ENCODE peak calls at places on chromosomes 5 and 9, in eight cellular contexts. B is CD4-positive, alpha-beta T cell; F is AG04450; Z is GM12878; R is effector memory CD4-positive, alpha-beta T cell; D is astrocyte; S is IMR-90; M is right atrium auricular region. W is an unnamed sample. For H3K27me3, the result is how much of the 10 kb centered on the place peaks cover.

GRCh38 chr9:133813749-133814585 is 75.8 kb upstream of the SARDH start:
- DNase-seq in M (peak), Z (no peak), B (no peak), R (no peak), S (peak), D (no peak), F (no peak), W (peak)

GRCh38 chr9:89274838-89275237 is 36.2 kb upstream of the CKS2 start:
- DNase-seq in R (no peak), F (peak), D (peak), Z (no peak), S (peak), M (no peak), B (no peak), W (no peak)

GRCh38 chr5:65919773-65920172 is 6.6 kb upstream of the ERBIN start:
- DNase-seq in B (no peak), R (no peak), F (no peak), M (no peak), S (peak), D (no peak), Z (no peak), W (no peak)

GRCh38 chr5:137735531-137736284 is at the start of gene KLHL3:
- DNase-seq in B (peak), Z (no peak), S (peak), M (peak), R (no peak), D (peak), F (no peak), W (peak)

GRCh38 chr5:131368866-131369265 is 105.0 kb downstream of the CDC42SE2 start:
- DNase-seq in M (no peak), F (no peak), S (no peak), R (no peak), D (no peak), B (no peak), Z (no peak), W (no peak)

GRCh38 chr9:93097496-93098205 is 1.6 kb downstream of the CARD19 start:
- DNase-seq in Z (no peak), S (peak), F (no peak), B (no peak), M (no peak), D (no peak), R (no peak), W (no peak)

GRCh38 chr5:54304031-54304430 is 6.3 kb downstream of the ARL15 start:
- DNase-seq in D (no peak), R (no peak), S (no peak), Z (no peak), B (no peak), M (no peak), F (no peak), W (no peak)

GRCh38 chr5:151469992-151470391 is 22.6 kb downstream of the SLC36A1 start:
- DNase-seq in B (no peak), F (no peak), D (no peak), S (no peak), R (no peak), Z (no peak), M (no peak), W (no peak)

GRCh38 chr5:50744761-50745160 is 78.3 kb downstream of the PARP8 start:
- DNase-seq in B (no peak), D (peak), M (no peak), F (peak), Z (peak), R (no peak), S (peak), W (no peak)

GRCh38 chr5:93581738-93582414 is 857 bp upstream of the NR2F1-AS1 start:
- DNase-seq in S (peak), M (no peak), Z (no peak), R (no peak), D (peak), F (peak), B (no peak), W (no peak)

GRCh38 chr5:15902050-15902449 is 277.5 kb downstream of the MARCHF11 start:
- DNase-seq in Z (no peak), B (no peak), M (no peak), S (no peak), D (no peak), R (no peak), F (no peak), W (no peak)

GRCh38 chr9:125966959-125967711 is 220.0 kb downstream of the PBX3 start:
- DNase-seq in D (no peak), B (no peak), F (no peak), M (no peak), R (no peak), S (no peak), Z (no peak), W (no peak)

GRCh38 chr5:54492196-54492595 is 25.4 kb upstream of the SNX18 start:
- DNase-seq in B (no peak), M (no peak), F (no peak), D (peak), S (no peak), R (no peak), Z (no peak), W (no peak)

GRCh38 chr9:14096182-14096922 is 217.6 kb downstream of the NFIB start:
- DNase-seq in M (no peak), B (no peak), R (no peak), S (peak), Z (no peak), D (peak), F (no peak), W (no peak)

GRCh38 chr5:1030801-1031271 is 22.2 kb downstream of the NKD2 start:
- DNase-seq in Z (no peak), S (no peak), F (no peak), M (no peak), B (no peak), D (no peak), R (no peak), W (no peak)

GRCh38 chr5:151703227-151703626 is 16.5 kb upstream of the SPARC start:
- DNase-seq in D (no peak), R (no peak), F (no peak), B (no peak), Z (peak), M (no peak), S (no peak), W (no peak)

GRCh38 chr9:93645921-93646639 is 69.7 kb downstream of the PHF2 start:
- DNase-seq in S (no peak), R (no peak), Z (no peak), B (no peak), F (no peak), M (no peak), D (no peak), W (no peak)

GRCh38 chr9:27383524-27383923 is 86.6 kb upstream of the EQTN start:
- DNase-seq in M (no peak), S (no peak), R (no peak), B (no peak), D (no peak), F (no peak), Z (no peak), W (no peak)

GRCh38 chr9:35792044-35792813 is 838 bp downstream of the NPR2 start:
- DNase-seq in R (no peak), M (no peak), F (no peak), D (no peak), B (no peak), Z (no peak), S (no peak), W (no peak)

GRCh38 chr5:80481019-80481893 is 6.6 kb upstream of the FAM151B start:
- DNase-seq in M (no peak), Z (peak), S (peak), F (no peak), D (peak), R (no peak), B (no peak), W (no peak)

GRCh38 chr5:61724102-61724501 is 392.0 kb downstream of the ZSWIM6 start:
- DNase-seq in Z (no peak), S (no peak), B (no peak), D (no peak), R (no peak), F (no peak), M (no peak), W (no peak)

GRCh38 chr5:36724429-36725332 is 118.3 kb downstream of the SLC1A3 start:
- DNase-seq in R (no peak), F (no peak), D (no peak), M (no peak), Z (peak), S (no peak), B (no peak), W (peak)

GRCh38 chr5:2019716-2020115 is 137.0 kb upstream of the IRX4 start:
- DNase-seq in F (no peak), S (no peak), M (no peak), R (no peak), B (no peak), Z (no peak), D (no peak), W (no peak)

GRCh38 chr9:98882569-98882923 is 61.2 kb upstream of the COL15A1 start:
- DNase-seq in R (no peak), D (no peak), M (no peak), B (no peak), S (no peak), Z (no peak), F (no peak), W (no peak)

GRCh38 chr9:98892296-98892695 is 51.4 kb upstream of the COL15A1 start:
- DNase-seq in F (peak), S (peak), Z (no peak), D (peak), M (no peak), B (no peak), R (no peak), W (no peak)

GRCh38 chr5:108258001-108258400 is 123.9 kb downstream of the FBXL17 start:
- DNase-seq in S (peak), M (no peak), D (peak), B (no peak), R (no peak), F (no peak), Z (no peak), W (no peak)

GRCh38 chr9:116737137-116737546 is 50.0 kb downstream of the TRIM32 start:
- DNase-seq in F (peak), D (peak), S (peak), Z (peak), B (peak), M (peak), R (no peak), W (peak)

GRCh38 chr5:54876-55569 is 36.9 kb upstream of the PLEKHG4B start:
- DNase-seq in M (no peak), S (no peak), D (no peak), F (no peak), B (no peak), Z (no peak), R (no peak), W (no peak)

GRCh38 chr5:142779163-142779562 is 9.0 kb downstream of the ARHGAP26 start:
- DNase-seq in D (peak), Z (no peak), S (no peak), R (no peak), F (no peak), B (no peak), M (no peak), W (peak)

GRCh38 chr9:131500939-131501541 is 1.7 kb upstream of the POMT1 start:
- DNase-seq in B (peak), D (peak), M (no peak), Z (no peak), R (peak), F (peak), S (peak), W (no peak)

GRCh38 chr5:151523335-151523734 is 67.8 kb downstream of the FAT2 start:
- DNase-seq in D (peak), B (peak), F (no peak), Z (no peak), M (no peak), R (peak), S (peak), W (no peak)

GRCh38 chr9:96164268-96164683 is 137.7 kb downstream of the HSD17B3 start:
- DNase-seq in Z (no peak), S (no peak), M (no peak), D (no peak), B (no peak), F (no peak), R (no peak), W (no peak)
- H3K27ac ChIP-seq in Z (no peak), S (no peak), M (no peak), D (no peak), B (no peak), F (no peak), R (no peak), W (no peak)

GRCh38 chr5:32770444-32770843 is 59.3 kb downstream of the NPR3 start:
- DNase-seq in D (no peak), B (no peak), F (no peak), R (no peak), S (no peak), M (no peak), Z (no peak), W (no peak)
- H3K27me3 ChIP-seq in D (under half), B (under half), F (under half), R (under half), S (under half), M (under half), Z (under half), W (under half)

GRCh38 chr9:38000735-38001134 is 68.3 kb downstream of the SHB start:
- DNase-seq in Z (peak), S (no peak), B (no peak), F (no peak), D (no peak), R (no peak), M (no peak), W (no peak)
- H3K27ac ChIP-seq in Z (no peak), S (no peak), B (no peak), F (no peak), D (no peak), R (no peak), M (no peak), W (no peak)

GRCh38 chr9:20419552-20419951 is 202.7 kb downstream of the MLLT3 start:
- DNase-seq in D (no peak), S (no peak), R (no peak), B (no peak), F (no peak), M (no peak), Z (no peak), W (no peak)

GRCh38 chr9:20414150-20414549 is 208.1 kb downstream of the MLLT3 start:
- DNase-seq in B (no peak), R (no peak), Z (no peak), D (no peak), F (no peak), M (no peak), S (no peak), W (no peak)

GRCh38 chr9:20418485-20418884 is 203.8 kb downstream of the MLLT3 start:
- DNase-seq in F (no peak), R (no peak), M (no peak), Z (no peak), S (no peak), B (no peak), D (no peak), W (no peak)

GRCh38 chr9:20417695-20418094 is 204.6 kb downstream of the MLLT3 start:
- DNase-seq in D (no peak), Z (no peak), B (no peak), M (no peak), R (no peak), S (no peak), F (no peak), W (no peak)
- H3K27me3 ChIP-seq in D (under half), Z (under half), B (under half), M (under half), R (under half), S (under half), F (under half), W (under half)

DNA sequence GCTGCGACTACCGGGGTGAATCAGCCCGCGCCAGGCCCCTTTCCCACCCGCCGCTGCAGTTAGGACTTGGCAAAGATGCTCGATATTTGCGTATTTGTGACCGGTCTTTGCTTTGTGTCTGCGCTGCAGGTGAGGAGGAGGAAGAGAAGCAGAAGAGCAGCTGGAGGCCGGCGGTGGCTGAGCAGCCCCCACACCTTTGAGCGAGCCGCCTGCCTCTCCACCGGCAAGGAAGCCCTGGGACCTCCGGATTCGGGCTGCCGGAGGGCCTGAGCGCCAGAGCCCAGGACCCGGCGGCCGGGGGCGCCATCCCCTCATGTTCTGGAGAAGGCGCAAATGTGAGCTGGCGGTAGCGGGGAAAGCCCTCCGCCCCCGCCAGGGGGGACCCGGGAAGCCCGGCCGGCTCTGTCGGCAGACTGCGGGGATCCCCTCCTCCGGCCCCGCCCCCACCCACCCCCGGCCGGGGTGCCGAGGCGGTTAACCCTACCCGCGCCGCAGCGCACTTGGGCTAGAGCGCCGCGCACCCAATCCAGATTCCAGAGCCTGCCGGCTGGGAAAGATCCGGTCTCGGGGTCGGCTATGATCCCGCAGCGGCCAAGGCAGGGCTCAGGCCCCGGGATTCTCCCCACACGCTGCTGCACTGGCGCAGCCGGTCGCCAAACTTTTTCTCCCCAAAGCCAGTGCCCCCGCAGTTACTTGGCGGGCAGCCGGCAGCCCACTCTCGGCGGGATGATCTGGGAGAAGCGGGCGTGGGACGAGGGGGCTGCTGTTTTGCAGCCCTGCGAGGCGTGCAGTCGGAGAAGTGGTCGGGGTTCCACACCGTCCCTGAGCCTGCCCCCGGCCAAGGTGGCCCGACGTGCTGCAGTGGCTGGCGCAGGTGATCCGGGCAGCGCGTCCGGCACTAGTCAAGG is 800 bp upstream of the KCNN2 start:
- DNase-seq in Z (no peak), D (no peak), M (no peak), R (no peak), F (no peak), S (peak), B (no peak), W (peak)
- H3K27ac ChIP-seq in Z (no peak), D (no peak), M (peak), R (no peak), F (no peak), S (no peak), B (no peak), W (peak)

DNA sequence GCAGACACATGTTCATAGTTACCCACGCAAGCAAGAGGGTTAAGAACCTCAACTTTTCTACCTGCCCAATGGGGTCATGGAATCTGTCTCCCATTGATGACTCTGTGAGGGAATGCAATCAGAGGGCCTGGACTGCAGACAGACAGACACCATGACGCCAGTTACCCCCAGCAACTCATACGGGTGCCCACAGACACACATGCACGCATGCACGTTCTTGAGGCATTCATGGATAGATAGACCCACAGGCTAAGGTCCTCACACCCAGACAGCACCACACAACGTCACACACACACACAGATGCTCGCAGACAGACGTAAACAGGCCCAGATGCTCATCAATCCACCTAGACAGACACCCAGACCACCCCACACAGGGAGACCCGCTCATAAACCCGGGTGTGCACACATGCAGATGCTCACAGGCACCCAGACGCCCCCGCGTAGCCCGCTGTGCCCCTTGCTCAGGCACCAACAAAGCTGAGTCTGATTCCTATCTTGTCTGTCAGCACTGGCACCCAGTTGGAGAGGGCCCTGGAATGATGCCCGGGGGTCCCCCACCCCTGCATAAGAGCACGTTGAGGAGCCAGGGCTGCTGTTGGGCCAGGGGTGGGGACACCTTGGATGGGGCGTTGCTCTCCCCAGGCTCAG is 23.6 kb downstream of the LHX2 start:
- DNase-seq in F (no peak), B (no peak), R (no peak), D (no peak), Z (no peak), M (no peak), S (no peak), W (no peak)
- H3K27me3 ChIP-seq in F (half or more), B (half or more), R (under half), D (half or more), Z (under half), M (under half), S (half or more), W (half or more)